ENCODE peak calls at places on chromosomes 1 and 21, in nine cellular contexts. D is spleen, T is HCT116, S is sigmoid colon, F is GM12892, H is H1, K is K562, Y is suprapubic skin, L is stomach. X is an unnamed sample.

GRCh38 chr1:185654199-185654951 is 79.8 kb upstream of the HMCN1 start:
- DNase-seq in T (no peak), Y (no peak), K (no peak), S (no peak), D (no peak), H (no peak), F (no peak), L (no peak), X (no peak)

GRCh38 chr1:210758261-210758660 is 375.7 kb downstream of the KCNH1 start:
- DNase-seq in L (no peak), S (no peak), K (no peak), Y (no peak), F (no peak), H (no peak), T (no peak), D (no peak), X (no peak)

GRCh38 chr21:36465481-36465880 is 14.4 kb downstream of the CLDN14 start:
- DNase-seq in T (no peak), F (no peak), D (peak), L (no peak), H (no peak), Y (no peak), S (no peak), K (no peak), X (no peak)

GRCh38 chr1:231778009-231778719 is 151.6 kb downstream of the DISC1 start:
- DNase-seq in L (no peak), F (no peak), S (no peak), K (no peak), T (peak), Y (peak), H (no peak), D (no peak), X (peak)

GRCh38 chr1:7831458-7831857 is 21.4 kb downstream of the UTS2 start:
- DNase-seq in K (peak), S (no peak), F (no peak), Y (no peak), T (no peak), L (no peak), H (no peak), D (no peak), X (no peak)

GRCh38 chr1:18504609-18505008 is 23.9 kb downstream of the KLHDC7A start:
- DNase-seq in H (no peak), D (no peak), Y (no peak), S (no peak), F (no peak), L (no peak), T (no peak), K (no peak), X (no peak)

GRCh38 chr1:27658951-27659496 is 13.0 kb downstream of the IFI6 start:
- DNase-seq in T (no peak), F (peak), S (peak), L (no peak), D (peak), Y (no peak), H (no peak), K (peak), X (no peak)

GRCh38 chr1:162361349-162361748 is 15.3 kb downstream of the SPATA46 start:
- DNase-seq in D (no peak), S (no peak), H (no peak), F (no peak), Y (no peak), L (no peak), T (no peak), K (no peak), X (no peak)

GRCh38 chr1:110293601-110294104 is 45.5 kb upstream of the RBM15 start:
- DNase-seq in Y (no peak), T (no peak), F (no peak), S (no peak), D (no peak), H (no peak), L (no peak), K (peak), X (no peak)

GRCh38 chr1:234357831-234358230 is 15.4 kb upstream of the COA6 start:
- DNase-seq in S (no peak), D (no peak), T (no peak), H (no peak), K (no peak), Y (no peak), F (no peak), L (no peak), X (no peak)

GRCh38 chr1:231420299-231420958 is 1.7 kb downstream of the EGLN1 start:
- DNase-seq in Y (no peak), T (no peak), L (no peak), F (no peak), K (peak), D (no peak), S (no peak), H (no peak), X (no peak)

GRCh38 chr1:65477414-65478378 is 57.2 kb downstream of the LEPR start:
- DNase-seq in S (no peak), F (no peak), L (no peak), Y (no peak), H (no peak), T (no peak), K (no peak), D (no peak), X (no peak)

GRCh38 chr1:26697441-26697977 is 1.7 kb downstream of the ARID1A start:
- DNase-seq in T (no peak), L (no peak), S (no peak), Y (no peak), K (peak), F (no peak), D (no peak), H (no peak), X (no peak)

GRCh38 chr1:55150880-55151582 is 64.1 kb downstream of the USP24 start:
- DNase-seq in S (no peak), K (no peak), H (no peak), Y (no peak), D (no peak), L (no peak), T (no peak), F (no peak), X (no peak)

GRCh38 chr1:241323510-241323909 is 33.5 kb downstream of the RGS7 start:
- DNase-seq in D (no peak), Y (no peak), S (no peak), H (peak), L (peak), T (no peak), K (peak), F (no peak), X (no peak)

GRCh38 chr1:235911876-235912275 is 45.2 kb upstream of the LYST start:
- DNase-seq in S (no peak), K (no peak), D (no peak), Y (no peak), F (no peak), T (no peak), H (no peak), L (no peak), X (no peak)

GRCh38 chr1:29856663-29857224 is 620.4 kb downstream of the PTPRU start:
- DNase-seq in T (no peak), L (no peak), H (no peak), F (no peak), S (no peak), D (no peak), Y (no peak), K (no peak), X (no peak)

GRCh38 chr1:186735463-186735862 is 55.2 kb upstream of the PTGS2 start:
- DNase-seq in H (no peak), Y (no peak), T (no peak), L (no peak), D (no peak), K (no peak), S (no peak), F (no peak), X (no peak)

GRCh38 chr1:209926045-209926444 is 12.0 kb upstream of the SYT14 start:
- DNase-seq in K (no peak), L (no peak), D (no peak), T (no peak), S (no peak), H (no peak), F (no peak), Y (no peak), X (no peak)

GRCh38 chr1:84944767-84945486 is 51.9 kb upstream of the LPAR3 start:
- DNase-seq in L (peak), F (no peak), H (no peak), Y (no peak), D (no peak), S (peak), K (peak), T (peak), X (peak)

GRCh38 chr1:186139706-186140105 is 235.3 kb downstream of the TPR start:
- DNase-seq in H (no peak), Y (no peak), D (no peak), L (no peak), K (no peak), T (no peak), F (no peak), S (no peak), X (no peak)

GRCh38 chr1:203186446-203187305 is at the start of gene CHI3L1:
- DNase-seq in T (no peak), D (peak), L (no peak), S (peak), Y (peak), H (no peak), F (no peak), K (no peak), X (no peak)

GRCh38 chr1:117077267-117077666 is 17.1 kb downstream of the TTF2 start:
- DNase-seq in K (no peak), T (peak), L (no peak), Y (no peak), H (no peak), D (no peak), S (no peak), F (no peak), X (no peak)

GRCh38 chr1:53328009-53328489 is at the start of gene LRP8:
- DNase-seq in H (no peak), D (peak), K (peak), F (peak), L (peak), T (peak), S (peak), Y (peak), X (peak)

GRCh38 chr1:206941766-206942418 is 4.4 kb downstream of the PIGR start:
- DNase-seq in Y (no peak), H (no peak), S (no peak), K (peak), D (no peak), T (no peak), L (peak), F (no peak), X (peak)

GRCh38 chr1:82446955-82447354 is 646.2 kb downstream of the ADGRL2 start:
- DNase-seq in S (no peak), D (no peak), Y (no peak), K (no peak), F (no peak), T (no peak), H (no peak), L (no peak), X (no peak)

GRCh38 chr1:9822490-9822889 is 1.3 kb downstream of the CLSTN1 start:
- DNase-seq in L (no peak), Y (no peak), H (no peak), S (no peak), F (no peak), D (no peak), T (no peak), K (no peak), X (no peak)

GRCh38 chr1:48674641-48675040 is 102.0 kb downstream of the BEND5 start:
- DNase-seq in Y (no peak), T (no peak), F (no peak), K (no peak), L (no peak), D (no peak), H (no peak), S (no peak), X (no peak)

GRCh38 chr1:155253797-155254196 is 1.5 kb downstream of the ENTREP3 start:
- DNase-seq in S (no peak), Y (no peak), T (no peak), K (peak), D (no peak), L (no peak), F (no peak), H (no peak), X (no peak)

GRCh38 chr1:23558140-23558871 is 995 bp downstream of the ID3 start:
- DNase-seq in Y (peak), F (no peak), K (peak), S (peak), L (peak), H (no peak), D (peak), T (peak), X (peak)

GRCh38 chr1:37484325-37485051 is 10.1 kb downstream of the ZC3H12A start:
- DNase-seq in D (no peak), H (no peak), T (no peak), L (peak), S (no peak), Y (peak), F (no peak), K (no peak), X (peak)

GRCh38 chr1:37487619-37487984 is 13.2 kb downstream of the ZC3H12A start:
- DNase-seq in F (no peak), L (no peak), Y (no peak), S (no peak), K (no peak), T (no peak), D (no peak), H (no peak), X (no peak)

GRCh38 chr1:37486680-37487618 is 12.6 kb downstream of the ZC3H12A start:
- DNase-seq in K (peak), Y (peak), T (peak), S (peak), L (peak), F (peak), H (no peak), D (peak), X (peak)

GRCh38 chr1:37483785-37484184 is 9.4 kb downstream of the ZC3H12A start:
- DNase-seq in T (no peak), D (no peak), F (no peak), Y (no peak), S (no peak), H (no peak), L (no peak), K (no peak), X (no peak)

DNA sequence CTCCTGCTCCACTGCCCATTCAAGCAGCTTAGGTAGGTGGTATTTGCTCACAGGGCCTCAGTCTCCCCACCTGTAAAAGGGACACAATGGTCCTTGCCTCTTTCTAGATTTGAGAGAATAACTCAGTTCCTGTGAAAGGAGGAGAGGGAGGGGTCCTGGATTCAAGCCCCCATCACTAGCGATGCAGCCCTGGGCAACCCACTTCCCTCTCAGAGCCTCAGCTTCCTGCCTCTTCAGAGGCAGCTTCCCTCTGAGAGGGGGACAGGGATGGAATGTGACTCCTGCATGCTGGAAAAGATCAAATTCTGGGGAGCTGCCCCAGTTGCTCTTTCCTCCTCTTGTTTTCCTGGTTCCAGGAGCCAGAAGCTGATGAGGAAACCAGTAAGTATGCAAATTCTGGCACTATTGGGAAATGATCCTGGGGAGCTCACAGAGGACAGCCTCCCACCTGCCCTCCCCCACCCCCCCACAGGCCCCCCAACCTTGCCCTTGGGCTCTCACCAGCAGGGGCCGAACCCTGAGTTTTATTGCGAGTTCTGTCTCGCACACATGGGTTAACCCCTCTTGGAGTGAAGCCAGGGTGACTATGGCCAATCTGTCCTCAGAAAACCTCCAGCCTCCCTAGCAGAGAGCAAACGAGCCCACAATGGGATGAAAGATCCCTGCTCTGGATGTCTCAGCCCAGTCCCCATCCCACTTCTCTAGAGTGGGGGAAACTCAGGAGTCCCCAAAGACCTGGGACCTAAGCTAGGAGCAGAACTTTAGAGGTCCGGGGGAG is 11.7 kb downstream of the ZC3H12A start:
- DNase-seq in D (no peak), S (no peak), F (no peak), H (no peak), T (no peak), Y (no peak), K (no peak), L (peak), X (no peak)
- TF ChIP-seq POLR2AphosphoS5 in D (no peak), S (no peak), F (no peak), H (no peak), T (no peak), Y (no peak), K (no peak), L (peak), X (no peak)

GRCh38 chr1:15848143-15848928 is 829 bp downstream of the SPEN start:
- DNase-seq in F (no peak), D (peak), S (peak), K (peak), L (peak), H (no peak), T (no peak), Y (peak), X (peak)

GRCh38 chr1:15851251-15852035 is 3.9 kb downstream of the SPEN start:
- DNase-seq in Y (peak), T (no peak), H (no peak), S (no peak), L (no peak), F (no peak), D (peak), K (peak), X (no peak)

GRCh38 chr1:15850450-15851079 is 3.1 kb downstream of the SPEN start:
- DNase-seq in F (no peak), D (no peak), T (no peak), L (no peak), H (no peak), Y (no peak), K (peak), S (no peak), X (no peak)

GRCh38 chr1:15848929-15849774 is 1.6 kb downstream of the SPEN start:
- DNase-seq in K (peak), F (no peak), Y (peak), D (peak), L (peak), S (peak), T (peak), H (no peak), X (peak)

DNA sequence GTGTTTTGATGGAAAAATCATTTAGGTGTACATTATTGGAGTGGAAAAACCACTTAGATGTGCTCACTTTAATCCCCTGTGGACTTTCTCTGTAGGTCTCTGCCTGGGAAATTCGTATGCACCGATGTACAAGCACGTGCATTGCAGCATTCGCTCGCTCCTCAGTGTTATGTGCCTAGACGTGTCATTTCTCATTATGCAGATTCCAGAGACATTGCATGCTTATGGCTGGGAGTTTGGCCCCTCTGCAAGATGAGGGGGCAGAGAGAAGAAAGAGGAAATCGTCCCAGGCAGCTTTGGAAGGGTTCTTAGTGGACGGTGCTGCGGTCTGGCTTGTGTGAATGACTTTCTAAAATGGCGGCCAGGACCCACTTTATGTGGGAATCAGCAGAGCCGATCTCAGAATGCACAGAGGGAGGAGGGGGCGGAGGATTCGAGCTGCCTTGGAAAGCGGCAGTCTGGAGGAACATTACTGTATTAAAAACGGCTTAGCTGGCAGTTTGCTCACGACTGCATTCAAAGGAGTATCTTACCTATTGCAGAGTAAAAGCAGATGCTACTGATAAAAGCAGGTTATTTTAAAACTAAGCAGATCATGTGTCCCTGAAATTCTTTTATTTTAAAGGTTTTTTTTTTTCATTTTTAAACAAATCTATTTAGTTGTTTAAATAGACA is 2.4 kb downstream of the SPEN start:
- DNase-seq in S (peak), L (peak), T (peak), Y (peak), K (peak), D (peak), F (no peak), H (no peak), X (peak)
- TF ChIP-seq POLR2AphosphoS5 in S (no peak), L (no peak), T (no peak), Y (no peak), K (peak), D (peak), F (no peak), H (peak), X (no peak)

DNA sequence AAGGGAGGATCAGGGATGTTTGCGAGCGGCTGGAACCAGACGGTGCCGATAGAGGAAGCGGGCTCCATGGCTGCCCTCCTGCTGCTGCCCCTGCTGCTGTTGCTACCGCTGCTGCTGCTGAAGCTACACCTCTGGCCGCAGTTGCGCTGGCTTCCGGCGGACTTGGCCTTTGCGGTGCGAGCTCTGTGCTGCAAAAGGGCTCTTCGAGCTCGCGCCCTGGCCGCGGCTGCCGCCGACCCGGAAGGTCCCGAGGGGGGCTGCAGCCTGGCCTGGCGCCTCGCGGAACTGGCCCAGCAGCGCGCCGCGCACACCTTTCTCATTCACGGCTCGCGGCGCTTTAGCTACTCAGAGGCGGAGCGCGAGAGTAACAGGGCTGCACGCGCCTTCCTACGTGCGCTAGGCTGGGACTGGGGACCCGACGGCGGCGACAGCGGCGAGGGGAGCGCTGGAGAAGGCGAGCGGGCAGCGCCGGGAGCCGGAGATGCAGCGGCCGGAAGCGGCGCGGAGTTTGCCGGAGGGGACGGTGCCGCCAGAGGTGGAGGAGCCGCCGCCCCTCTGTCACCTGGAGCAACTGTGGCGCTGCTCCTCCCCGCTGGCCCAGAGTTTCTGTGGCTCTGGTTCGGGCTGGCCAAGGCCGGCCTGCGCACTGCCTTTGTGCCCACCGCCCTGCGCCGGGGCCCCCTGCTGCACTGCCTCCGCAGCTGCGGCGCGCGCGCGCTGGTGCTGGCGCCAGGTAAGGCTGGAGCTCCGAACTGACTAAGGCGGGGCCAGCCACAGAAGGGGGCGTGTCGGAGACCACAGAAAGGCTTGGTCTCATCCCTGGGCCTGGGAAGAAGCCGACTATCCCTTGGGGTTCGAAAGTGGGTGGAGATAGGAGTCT is 465 bp downstream of the SLC27A3 start:
- DNase-seq in T (peak), H (peak), Y (peak), F (peak), K (peak), L (peak), S (peak), D (peak), X (peak)
- TF ChIP-seq POLR2AphosphoS5 in T (peak), H (peak), Y (no peak), F (peak), K (no peak), L (peak), S (peak), D (peak), X (no peak)

DNA sequence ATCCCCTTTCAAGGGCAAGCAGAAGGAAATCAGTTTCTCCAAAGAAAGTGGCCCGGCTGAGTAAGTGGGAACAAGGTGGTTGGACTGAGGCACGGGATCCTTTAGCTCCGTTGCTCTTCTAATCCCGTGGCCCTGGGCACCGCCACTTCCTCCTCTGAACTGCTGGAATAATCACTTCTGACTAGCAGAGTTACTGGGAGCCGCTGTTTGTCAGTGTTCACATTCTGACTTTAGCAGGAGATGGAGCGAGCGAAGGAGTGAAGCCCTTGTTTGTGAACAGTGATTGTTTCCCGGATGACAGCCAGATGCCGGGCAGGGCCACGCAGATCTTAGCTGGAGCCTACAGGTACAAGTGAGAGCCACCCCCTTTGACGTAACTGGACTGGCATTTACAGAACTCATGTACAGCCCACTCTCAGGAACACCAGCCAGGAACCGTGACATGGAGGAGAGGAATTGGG is 1.3 kb upstream of the ZNF496 start:
- DNase-seq in S (peak), K (peak), D (peak), F (no peak), L (peak), Y (peak), T (no peak), H (no peak), X (no peak)
- TF ChIP-seq POLR2AphosphoS5 in S (no peak), K (no peak), D (no peak), F (no peak), L (peak), Y (no peak), T (no peak), H (peak), X (no peak)

GRCh38 chr1:59601032-59601431 is 213.7 kb upstream of the HOOK1 start:
- DNase-seq in S (peak), F (no peak), L (no peak), K (no peak), T (no peak), H (no peak), D (no peak), Y (peak), X (peak)
- TF ChIP-seq POLR2AphosphoS5 in S (peak), F (no peak), L (peak), K (no peak), T (no peak), H (no peak), D (no peak), Y (no peak), X (no peak)